ENCODE peak calls at places on chromosome 3, in six cellular contexts. H, D, B, V, T and Z are unnamed samples.
A peak's percentile ranks its signal among the peaks of the same experiment; 100 is the strongest.

GRCh38 chr3:16084887-16085286 is 89.6 kb upstream of the GALNT15 start:
- DNase-seq in H (no peak), D (no peak), B (peak; percentile 70), V (no peak), T (no peak), Z (no peak)

GRCh38 chr3:49673131-49673714 is 928 bp upstream of the APEH start:
- DNase-seq in H (peak; percentile 35), D (no peak), B (no peak), V (no peak), T (no peak), Z (no peak)

GRCh38 chr3:13199006-13199776 is 126.0 kb upstream of the IQSEC1 start:
- DNase-seq in H (no peak), D (no peak), B (no peak), V (no peak), T (no peak), Z (no peak)

GRCh38 chr3:47852604-47853397 is 49.9 kb downstream of the DHX30 start:
- DNase-seq in H (no peak), D (no peak), B (no peak), V (no peak), T (no peak), Z (no peak)

GRCh38 chr3:30481241-30481640 is 125.2 kb upstream of the TGFBR2 start:
- DNase-seq in H (no peak), D (no peak), B (no peak), V (no peak), T (no peak), Z (no peak)

GRCh38 chr3:43863966-43864933 is 173.5 kb downstream of the ABHD5 start:
- DNase-seq in H (no peak), D (no peak), B (no peak), V (no peak), T (no peak), Z (no peak)

GRCh38 chr3:177051419-177051818 is 145.9 kb downstream of the TBL1XR1 start:
- DNase-seq in H (no peak), D (no peak), B (peak; percentile 45), V (no peak), T (peak; percentile 38), Z (no peak)

GRCh38 chr3:158105710-158106438 is at the start of gene SHOX2:
- DNase-seq in H (peak; percentile 44), D (no peak), B (peak; percentile 65), V (peak; percentile 14), T (no peak), Z (no peak)

GRCh38 chr3:52053307-52054304 is 2.8 kb downstream of the DUSP7 start:
- DNase-seq in H (no peak), D (no peak), B (peak; percentile 33), V (peak; percentile 52), T (no peak), Z (no peak)

GRCh38 chr3:23926736-23927135 is 9.8 kb downstream of the RPL15 start:
- DNase-seq in H (no peak), D (no peak), B (no peak), V (no peak), T (peak; percentile 21), Z (no peak)

GRCh38 chr3:192514081-192514753 is 213.1 kb downstream of the FGF12 start:
- DNase-seq in H (peak; percentile 9), D (no peak), B (peak; percentile 9), V (no peak), T (peak; percentile 9), Z (no peak)

GRCh38 chr3:175374705-175375104 is 515.6 kb downstream of the NAALADL2 start:
- DNase-seq in H (no peak), D (no peak), B (no peak), V (no peak), T (no peak), Z (no peak)

GRCh38 chr3:126040386-126040785 is 43.5 kb downstream of the SLC41A3 start:
- DNase-seq in H (no peak), D (no peak), B (no peak), V (no peak), T (no peak), Z (no peak)

GRCh38 chr3:174153875-174154274 is 705.3 kb upstream of the NAALADL2 start:
- DNase-seq in H (no peak), D (no peak), B (no peak), V (no peak), T (no peak), Z (no peak)

GRCh38 chr3:127851899-127852298 is 29.6 kb upstream of the MGLL start:
- DNase-seq in H (no peak), D (no peak), B (no peak), V (no peak), T (no peak), Z (no peak)

GRCh38 chr3:61829301-61830110 is 268.1 kb downstream of the PTPRG start:
- DNase-seq in H (no peak), D (no peak), B (no peak), V (no peak), T (no peak), Z (no peak)

GRCh38 chr3:41679412-41679811 is 282.5 kb downstream of the ULK4 start:
- DNase-seq in H (no peak), D (no peak), B (no peak), V (no peak), T (no peak), Z (no peak)

GRCh38 chr3:3629911-3630310 is 169.3 kb upstream of the LRRN1 start:
- DNase-seq in H (no peak), D (no peak), B (peak; percentile 64), V (no peak), T (no peak), Z (no peak)

GRCh38 chr3:112685956-112686355 is 45.0 kb upstream of the CCDC80 start:
- DNase-seq in H (no peak), D (no peak), B (no peak), V (no peak), T (no peak), Z (no peak)

GRCh38 chr3:133851266-133851906 is 44.3 kb downstream of the RAB6B start:
- DNase-seq in H (no peak), D (no peak), B (no peak), V (no peak), T (no peak), Z (no peak)

GRCh38 chr3:37386627-37387230 is 212.3 kb upstream of the LRRFIP2 start:
- DNase-seq in H (no peak), D (no peak), B (peak; percentile 46), V (no peak), T (peak; percentile 16), Z (no peak)

GRCh38 chr3:7547826-7548225 is 686.9 kb downstream of the GRM7 start:
- DNase-seq in H (no peak), D (no peak), B (no peak), V (no peak), T (no peak), Z (no peak)

GRCh38 chr3:18062289-18063025 is 320.0 kb upstream of the TBC1D5 start:
- DNase-seq in H (no peak), D (no peak), B (no peak), V (no peak), T (no peak), Z (no peak)

GRCh38 chr3:183553263-183554026 is 2.1 kb downstream of the KLHL6 start:
- DNase-seq in H (no peak), D (no peak), B (no peak), V (no peak), T (no peak), Z (no peak)

GRCh38 chr3:99269606-99270355 is 368.3 kb upstream of the DCBLD2 start:
- DNase-seq in H (no peak), D (no peak), B (peak; percentile 40), V (no peak), T (no peak), Z (no peak)

GRCh38 chr3:191455257-191455952 is 5.6 kb upstream of the PYDC2 start:
- DNase-seq in H (no peak), D (no peak), B (no peak), V (no peak), T (no peak), Z (no peak)

GRCh38 chr3:98259707-98260106 is 4.3 kb upstream of the OR5H6 start:
- DNase-seq in H (no peak), D (no peak), B (no peak), V (no peak), T (no peak), Z (no peak)

GRCh38 chr3:63862804-63863149 is 828 bp downstream of the THOC7 start:
- DNase-seq in H (no peak), D (no peak), B (no peak), V (no peak), T (no peak), Z (no peak)

GRCh38 chr3:143286392-143287010 is 166.9 kb downstream of the CHST2 start:
- DNase-seq in H (no peak), D (no peak), B (no peak), V (no peak), T (no peak), Z (no peak)

GRCh38 chr3:49353022-49353421 is 5.1 kb downstream of the GPX1 start:
- DNase-seq in H (no peak), D (no peak), B (no peak), V (no peak), T (no peak), Z (no peak)

GRCh38 chr3:127221062-127222035 is 28.4 kb downstream of the PRR23E start:
- DNase-seq in H (no peak), D (no peak), B (no peak), V (no peak), T (no peak), Z (no peak)

GRCh38 chr3:165854696-165855095 is 17.5 kb upstream of the BCHE start:
- DNase-seq in H (no peak), D (no peak), B (peak; percentile 29), V (no peak), T (no peak), Z (no peak)

GRCh38 chr3:56323986-56324420 is 144.3 kb downstream of the ERC2 start:
- DNase-seq in H (no peak), D (no peak), B (peak; percentile 82), V (no peak), T (no peak), Z (no peak)